ENCODE peak calls at places on chromosomes 5 and 9, in nine cellular contexts. Z is HCT116, D is ovary, P is A549, R is HepG2, W is prostate gland, I is spleen, X is heart left ventricle, C is suprapubic skin. G is an unnamed sample. For H3K4me1, the result is how much of the 10 kb centered on the place peaks cover.

GRCh38 chr9:100499866-100500265 is 26.9 kb downstream of the TMEFF1 start:
- DNase-seq in I (no peak), R (no peak), C (no peak), D (no peak), X (no peak), W (no peak), Z (no peak), P (no peak), G (no peak)

GRCh38 chr9:123453904-123454321 is 97.9 kb downstream of the CRB2 start:
- DNase-seq in I (peak), Z (no peak), W (peak), D (no peak), C (peak), R (peak), P (no peak), X (peak), G (peak)

GRCh38 chr9:109574061-109574882 is 76.2 kb upstream of the PTPN3 start:
- DNase-seq in W (peak), X (no peak), Z (peak), D (no peak), I (no peak), C (no peak), P (peak), R (peak), G (no peak)

GRCh38 chr5:57595530-57596098 is 113.0 kb upstream of the ACTBL2 start:
- DNase-seq in I (no peak), X (no peak), W (no peak), C (no peak), Z (no peak), P (no peak), D (no peak), R (no peak), G (no peak)

GRCh38 chr5:137679910-137680309 is 56.0 kb downstream of the KLHL3 start:
- DNase-seq in D (no peak), W (no peak), C (no peak), R (no peak), P (no peak), Z (no peak), X (no peak), I (no peak), G (no peak)

GRCh38 chr5:127412698-127413097 is 104.7 kb upstream of the PRRC1 start:
- DNase-seq in D (no peak), W (no peak), X (no peak), R (no peak), P (no peak), C (no peak), Z (no peak), I (no peak), G (no peak)

GRCh38 chr9:3879315-3879714 is 353.5 kb upstream of the RFX3 start:
- DNase-seq in P (no peak), Z (no peak), X (no peak), C (no peak), I (no peak), R (no peak), W (no peak), D (no peak), G (no peak)

GRCh38 chr9:78612089-78612488 is 315.2 kb downstream of the PSAT1 start:
- DNase-seq in I (no peak), Z (no peak), X (no peak), P (no peak), R (no peak), W (no peak), D (no peak), C (no peak), G (no peak)

GRCh38 chr9:83154087-83154736 is 91.3 kb upstream of the RASEF start:
- DNase-seq in X (no peak), C (no peak), R (no peak), W (no peak), Z (no peak), D (no peak), P (no peak), I (no peak), G (no peak)

GRCh38 chr5:135393229-135393628 is 5.8 kb downstream of the MACROH2A1 start:
- DNase-seq in X (no peak), C (no peak), I (no peak), R (no peak), W (no peak), P (no peak), Z (no peak), D (no peak), G (no peak)

GRCh38 chr5:119290161-119290569 is 65.7 kb upstream of the TNFAIP8 start:
- DNase-seq in Z (no peak), X (no peak), C (no peak), R (no peak), D (no peak), P (no peak), I (no peak), W (no peak), G (no peak)

GRCh38 chr5:119291056-119291455 is 64.8 kb upstream of the TNFAIP8 start:
- DNase-seq in C (no peak), R (no peak), X (no peak), I (no peak), Z (no peak), W (no peak), D (no peak), P (no peak), G (no peak)

GRCh38 chr5:119290607-119291006 is 65.2 kb upstream of the TNFAIP8 start:
- DNase-seq in W (no peak), D (no peak), R (no peak), C (no peak), Z (no peak), P (no peak), I (no peak), X (no peak), G (no peak)

GRCh38 chr5:119288364-119289047 is 67.3 kb upstream of the TNFAIP8 start:
- DNase-seq in I (no peak), W (no peak), X (no peak), Z (no peak), C (no peak), R (no peak), P (no peak), D (no peak), G (no peak)

DNA sequence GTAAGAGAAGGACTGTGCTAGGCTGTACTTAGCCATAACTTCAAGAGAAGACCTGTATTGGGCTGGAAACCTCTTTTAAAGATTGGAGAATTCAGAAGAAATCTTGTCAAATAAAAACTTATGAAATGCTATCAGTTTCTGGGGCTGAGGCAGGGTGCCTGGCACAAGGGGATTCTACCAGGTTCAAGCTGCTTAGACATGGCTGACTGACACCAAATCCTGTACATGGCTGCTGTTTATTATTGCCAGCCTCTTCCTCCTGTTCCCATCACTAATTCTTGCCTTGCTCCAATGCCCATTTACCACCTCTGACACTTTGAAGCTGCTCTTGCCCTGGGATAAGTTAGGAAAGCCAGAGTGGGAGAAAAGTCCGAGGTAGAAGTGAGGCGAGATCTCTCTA is 66.4 kb upstream of the TNFAIP8 start:
- DNase-seq in W (no peak), P (no peak), R (no peak), C (no peak), D (no peak), X (no peak), I (no peak), Z (no peak), G (no peak)
- H3K4me1 ChIP-seq in W (under half), P (half or more), R (under half), C (under half), D (under half), X (under half), I (half or more), Z (under half), G (under half)

GRCh38 chr9:2023532-2023931 is 8.4 kb downstream of the SMARCA2 start:
- DNase-seq in I (no peak), W (no peak), Z (no peak), P (no peak), R (no peak), D (no peak), C (no peak), X (no peak), G (no peak)

GRCh38 chr9:2019723-2020122 is 4.6 kb downstream of the SMARCA2 start:
- DNase-seq in X (no peak), P (no peak), Z (no peak), W (no peak), D (no peak), C (no peak), I (no peak), R (no peak), G (no peak)

GRCh38 chr9:2022560-2022959 is 7.4 kb downstream of the SMARCA2 start:
- DNase-seq in R (no peak), Z (no peak), X (no peak), C (no peak), I (no peak), W (no peak), D (no peak), P (no peak), G (no peak)

GRCh38 chr9:2023042-2023441 is 7.9 kb downstream of the SMARCA2 start:
- DNase-seq in W (no peak), X (peak), P (no peak), Z (no peak), C (no peak), R (no peak), D (no peak), I (no peak), G (no peak)

DNA sequence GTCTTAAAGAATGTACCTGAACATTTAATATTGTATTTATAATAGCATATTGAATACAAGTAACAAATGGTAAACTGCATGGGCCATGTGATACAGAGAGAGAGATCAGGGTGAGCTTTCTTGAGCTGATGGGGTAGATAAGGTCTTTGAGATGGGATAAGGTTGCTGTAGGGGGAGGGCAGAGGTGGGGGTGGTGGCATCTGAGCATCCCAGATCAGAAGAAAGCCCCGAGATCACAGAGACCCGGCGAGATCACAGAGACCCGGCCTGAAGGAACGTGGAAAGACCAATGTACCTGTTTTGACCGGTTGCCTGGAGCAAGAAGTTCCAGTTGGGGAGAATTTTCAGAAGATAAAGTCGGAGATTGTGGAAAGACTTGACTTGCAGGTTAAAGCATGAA is 6.6 kb downstream of the SMARCA2 start:
- DNase-seq in P (no peak), I (no peak), D (no peak), R (no peak), W (no peak), Z (no peak), C (no peak), X (no peak), G (no peak)
- H3K4me3 ChIP-seq in P (no peak), I (no peak), D (no peak), R (no peak), W (no peak), Z (no peak), C (no peak), X (no peak), G (no peak)

GRCh38 chr9:137435980-137436760 is 5.0 kb downstream of the ENTPD8 start:
- DNase-seq in W (peak), P (peak), R (peak), X (peak), I (peak), C (no peak), D (peak), Z (peak), G (peak)
- TF ChIP-seq POLR2A in W (no peak), P (no peak), R (no peak), X (no peak), I (no peak), C (no peak), D (no peak), Z (peak), G (no peak)

GRCh38 chr9:126346031-126346430 is 19.4 kb downstream of the MVB12B start:
- DNase-seq in W (no peak), X (no peak), Z (no peak), I (no peak), C (no peak), P (no peak), R (no peak), D (no peak), G (no peak)

GRCh38 chr9:126348911-126349550 is 22.4 kb downstream of the MVB12B start:
- DNase-seq in X (no peak), W (no peak), D (no peak), Z (no peak), I (no peak), R (no peak), P (no peak), C (no peak), G (peak)

GRCh38 chr9:126343271-126343700 is 16.7 kb downstream of the MVB12B start:
- DNase-seq in Z (no peak), R (peak), D (no peak), P (no peak), C (no peak), X (no peak), W (no peak), I (no peak), G (peak)

GRCh38 chr9:126347093-126347492 is 20.5 kb downstream of the MVB12B start:
- DNase-seq in R (no peak), W (no peak), X (no peak), Z (no peak), D (no peak), C (no peak), I (no peak), P (no peak), G (no peak)

DNA sequence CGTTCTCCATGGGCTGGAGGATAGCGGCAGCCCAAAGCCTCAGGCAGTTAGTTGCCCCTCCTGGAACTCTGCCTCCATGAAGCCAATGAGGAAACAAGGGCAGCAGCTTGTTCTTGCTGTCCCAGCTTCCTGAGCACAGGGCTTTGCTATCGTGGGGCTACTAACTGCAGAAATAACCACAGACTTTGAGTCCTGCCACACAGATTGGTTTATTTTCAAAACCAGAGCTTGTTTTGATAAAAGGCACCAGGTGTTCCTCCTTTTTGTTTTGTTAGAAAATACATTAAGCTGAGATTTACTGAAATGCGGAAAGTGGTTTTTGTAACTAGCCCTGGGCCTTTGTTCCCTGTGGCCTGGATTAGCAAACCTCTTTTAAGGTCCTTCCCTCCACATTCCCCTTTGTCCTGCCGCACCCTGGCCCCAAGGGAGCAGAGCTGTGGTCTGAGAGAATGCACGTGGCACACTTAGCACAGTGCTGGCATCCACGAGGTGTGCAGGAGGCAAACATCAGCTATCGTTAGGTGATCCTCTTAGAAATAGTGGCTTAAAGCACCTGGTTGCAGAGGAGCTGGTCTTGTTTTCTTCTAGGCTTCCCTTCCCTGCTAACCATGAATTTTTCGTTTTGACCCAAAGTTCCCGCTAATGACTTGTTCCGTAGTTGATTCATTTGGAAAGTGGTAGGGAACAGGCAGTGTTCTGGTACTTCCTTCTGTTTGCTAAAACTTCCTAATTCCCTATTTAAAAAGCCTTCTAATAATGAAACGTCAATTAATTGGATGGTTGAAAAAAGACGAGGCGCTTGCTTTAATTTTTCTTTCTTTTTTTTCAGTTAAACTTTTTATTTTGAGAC is 21.5 kb downstream of the MVB12B start:
- DNase-seq in W (no peak), C (no peak), Z (no peak), I (no peak), D (no peak), P (no peak), R (no peak), X (no peak), G (peak)
- H3K4me1 ChIP-seq in W (under half), C (under half), Z (under half), I (under half), D (under half), P (under half), R (under half), X (under half), G (under half)

GRCh38 chr5:149641000-149641576 is 59.8 kb downstream of the ARHGEF37 start:
- DNase-seq in I (no peak), D (peak), W (peak), P (no peak), X (no peak), R (peak), Z (no peak), C (no peak), G (peak)
- H3K4me3 ChIP-seq in I (no peak), D (peak), W (no peak), P (no peak), X (peak), R (peak), Z (no peak), C (no peak), G (peak)

GRCh38 chr9:36893148-36893547 is 140.9 kb downstream of the PAX5 start:
- DNase-seq in R (no peak), P (no peak), Z (no peak), I (no peak), X (no peak), C (peak), D (no peak), W (no peak), G (no peak)

GRCh38 chr9:36896296-36896695 is 137.8 kb downstream of the PAX5 start:
- DNase-seq in C (peak), P (no peak), R (no peak), X (no peak), W (no peak), D (no peak), I (no peak), Z (no peak), G (no peak)

GRCh38 chr9:36895744-36896260 is 138.3 kb downstream of the PAX5 start:
- DNase-seq in C (peak), D (no peak), R (no peak), P (no peak), W (no peak), Z (no peak), I (no peak), X (no peak), G (no peak)

GRCh38 chr9:36893911-36894310 is 140.2 kb downstream of the PAX5 start:
- DNase-seq in X (no peak), Z (no peak), D (no peak), R (no peak), P (no peak), W (no peak), C (peak), I (no peak), G (no peak)

DNA sequence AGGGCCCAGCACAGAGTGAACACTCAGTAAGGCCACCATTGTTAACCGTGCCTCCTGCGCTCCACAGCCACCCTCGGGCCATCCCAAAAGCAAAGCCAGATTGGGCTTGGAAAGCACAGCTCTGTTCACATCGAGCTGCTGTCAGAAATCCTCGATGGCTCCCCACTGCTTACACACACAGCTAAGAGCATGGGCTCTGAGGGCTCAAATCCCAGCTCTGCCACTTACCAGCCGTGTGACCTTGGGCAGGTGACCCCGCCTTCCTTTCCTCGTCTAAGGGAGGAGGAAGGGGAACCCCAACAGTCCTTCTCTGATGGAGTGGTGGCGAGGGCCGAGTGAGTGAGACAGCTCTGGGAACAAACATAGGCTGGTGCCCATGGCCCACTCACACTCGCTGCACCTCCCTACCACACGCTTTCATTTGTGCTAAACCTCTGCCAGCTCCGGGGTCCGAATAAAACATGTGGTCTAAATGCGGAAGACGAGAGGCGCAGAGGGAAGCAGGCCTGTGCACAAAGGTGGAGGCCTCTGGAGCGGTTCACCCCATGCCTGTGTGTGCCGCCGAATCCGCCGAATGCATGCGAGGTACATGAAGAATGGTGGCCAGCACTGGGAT is 139.3 kb downstream of the PAX5 start:
- DNase-seq in X (no peak), Z (no peak), C (peak), D (no peak), I (no peak), W (no peak), P (no peak), R (no peak), G (no peak)
- TF ChIP-seq POLR2A in X (no peak), Z (no peak), C (no peak), D (no peak), I (no peak), W (no peak), P (no peak), R (no peak), G (no peak)

G was measured in transverse colon.